ENCODE peak calls at places on chromosomes 13 and 19, in five cellular contexts. B, M, Z, L and I are unnamed samples.

GRCh38 chr13:53151692-53152421 is 123.2 kb downstream of the OLFM4 start:
- DNase-seq in B (peak), M (peak), Z (peak), L (peak), I (peak)

GRCh38 chr13:77222909-77223308 is 104.0 kb downstream of the MYCBP2 start:
- DNase-seq in B (no peak), M (no peak), Z (no peak), L (no peak), I (no peak)

GRCh38 chr13:45934283-45934682 is 82.7 kb upstream of the SIAH3 start:
- DNase-seq in B (no peak), M (no peak), Z (no peak), L (no peak), I (no peak)

GRCh38 chr13:49354719-49355118 is 89.1 kb downstream of the CAB39L start:
- DNase-seq in B (no peak), M (no peak), Z (no peak), L (no peak), I (no peak)

GRCh38 chr19:45791744-45792481 is 732 bp downstream of the DMWD start:
- DNase-seq in B (no peak), M (no peak), Z (no peak), L (no peak), I (no peak)

GRCh38 chr13:74316531-74316930 is 182.3 kb upstream of the KLF12 start:
- DNase-seq in B (no peak), M (no peak), Z (no peak), L (no peak), I (no peak)

GRCh38 chr13:79044415-79044814 is 361.6 kb downstream of the RBM26 start:
- DNase-seq in B (no peak), M (no peak), Z (no peak), L (no peak), I (no peak)

GRCh38 chr19:48745208-48745995 is 1.3 kb downstream of the IZUMO1 start:
- DNase-seq in B (no peak), M (no peak), Z (peak), L (peak), I (peak)

GRCh38 chr19:21841784-21842097 is 5.8 kb upstream of the ZNF43 start:
- DNase-seq in B (no peak), M (no peak), Z (no peak), L (no peak), I (no peak)

GRCh38 chr13:108595416-108596257 is 33.8 kb upstream of the MYO16 start:
- DNase-seq in B (no peak), M (no peak), Z (no peak), L (no peak), I (no peak)

GRCh38 chr19:30430206-30430734 is 58.1 kb downstream of the ZNF536 start:
- DNase-seq in B (no peak), M (no peak), Z (no peak), L (no peak), I (no peak)

GRCh38 chr13:75258159-75258782 is 223.7 kb downstream of the TBC1D4 start:
- DNase-seq in B (no peak), M (peak), Z (no peak), L (peak), I (peak)

GRCh38 chr19:16355293-16356043 is 30.8 kb downstream of the KLF2 start:
- DNase-seq in B (no peak), M (no peak), Z (peak), L (no peak), I (no peak)

GRCh38 chr13:65677906-65678305 is 1552.2 kb downstream of the PCDH9 start:
- DNase-seq in B (no peak), M (peak), Z (no peak), L (peak), I (no peak)

GRCh38 chr13:40667622-40667978 is 1.2 kb upstream of the FOXO1 start:
- DNase-seq in B (no peak), M (no peak), Z (no peak), L (peak), I (no peak)

GRCh38 chr19:42461700-42462324 is 19.1 kb upstream of the CXCL17 start:
- DNase-seq in B (no peak), M (no peak), Z (no peak), L (no peak), I (no peak)

GRCh38 chr19:17079710-17080440 is 4.3 kb downstream of the MYO9B start:
- DNase-seq in B (peak), M (peak), Z (no peak), L (no peak), I (no peak)

GRCh38 chr19:17751912-17752273 is 616 bp downstream of the FCHO1 start:
- DNase-seq in B (peak), M (no peak), Z (no peak), L (no peak), I (no peak)

GRCh38 chr19:42281175-42282035 is 12.4 kb downstream of the CIC start:
- DNase-seq in B (no peak), M (no peak), Z (peak), L (peak), I (no peak)

GRCh38 chr13:50323440-50324070 is 308.3 kb downstream of the KCNRG start:
- DNase-seq in B (no peak), M (peak), Z (no peak), L (no peak), I (no peak)

GRCh38 chr13:19117913-19118739 is 63.5 kb downstream of the TUBA3C start:
- DNase-seq in B (no peak), M (no peak), Z (peak), L (no peak), I (no peak)

GRCh38 chr19:5804516-5805464 is at the start of gene NRTN:
- DNase-seq in B (no peak), M (no peak), Z (peak), L (peak), I (no peak)

GRCh38 chr13:113928701-113929627 is 44.9 kb downstream of the C13orf46 start:
- DNase-seq in B (no peak), M (no peak), Z (no peak), L (no peak), I (no peak)

DNA sequence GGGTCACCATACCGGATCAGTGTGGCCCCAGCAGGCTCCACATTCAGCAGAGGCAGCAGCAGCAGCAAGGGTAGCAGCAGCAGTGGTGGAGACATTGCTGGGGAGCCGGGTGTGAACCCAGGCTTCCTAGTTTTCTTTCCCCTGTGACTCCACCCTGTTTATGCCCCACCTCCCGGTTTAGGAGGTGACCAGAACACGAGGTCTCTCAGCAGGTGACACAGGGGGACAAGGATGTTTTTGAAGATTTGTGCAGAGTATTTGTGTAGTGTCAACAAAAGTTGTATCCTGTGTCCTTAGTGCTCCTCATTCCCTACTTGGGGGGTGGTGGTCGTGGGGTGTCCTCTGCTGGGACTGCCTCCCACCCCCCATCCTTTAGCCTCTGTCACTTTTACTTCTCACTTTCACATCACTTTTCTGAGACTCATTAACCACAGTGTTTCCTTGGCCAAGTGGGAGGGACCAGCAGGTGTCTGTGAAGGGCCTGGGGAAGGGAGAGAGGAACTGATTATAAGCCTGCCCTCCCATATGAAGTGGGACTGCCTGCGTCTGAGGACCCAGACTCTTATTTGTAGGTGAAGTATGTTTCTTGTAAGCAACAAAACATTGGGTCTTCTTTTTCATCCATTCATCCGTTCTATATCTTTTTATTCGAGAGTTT is 15.6 kb upstream of the KCNC3 start:
- DNase-seq in B (peak), M (no peak), Z (no peak), L (no peak), I (no peak)
- TF ChIP-seq POLR2AphosphoS5 in B (peak), M (no peak), Z (no peak), L (no peak), I (no peak)

DNA sequence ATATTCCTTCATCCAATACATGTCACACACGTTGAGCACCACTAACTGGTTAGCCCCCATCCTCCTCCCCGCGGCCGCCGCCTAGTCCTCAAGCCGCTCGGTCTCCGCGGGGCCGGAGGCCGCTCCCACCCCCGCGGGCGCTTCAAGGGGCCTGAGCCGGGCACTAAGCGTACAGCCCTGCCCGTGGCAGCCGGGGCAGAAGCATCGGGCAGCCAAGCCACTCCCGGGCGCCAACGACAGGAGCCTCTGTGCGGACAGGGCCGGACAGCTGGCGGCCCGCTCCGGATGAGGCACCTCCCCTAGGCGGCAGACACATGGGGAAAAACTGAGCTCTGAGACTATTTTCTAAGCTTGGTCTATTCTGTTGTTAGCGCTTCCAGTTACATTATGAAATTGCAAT is 2.8 kb upstream of the ZNF543 start:
- DNase-seq in B (no peak), M (no peak), Z (no peak), L (peak), I (no peak)
- TF ChIP-seq EZH2 in B (no peak), M (no peak), Z (no peak), L (no peak), I (no peak)

GRCh38 chr13:110471833-110472162 is 89.7 kb downstream of the RAB20 start:
- DNase-seq in B (peak), M (no peak), Z (peak), L (no peak), I (no peak)
- TF ChIP-seq POLR2AphosphoS5 in B (peak), M (no peak), Z (no peak), L (no peak), I (no peak)

DNA sequence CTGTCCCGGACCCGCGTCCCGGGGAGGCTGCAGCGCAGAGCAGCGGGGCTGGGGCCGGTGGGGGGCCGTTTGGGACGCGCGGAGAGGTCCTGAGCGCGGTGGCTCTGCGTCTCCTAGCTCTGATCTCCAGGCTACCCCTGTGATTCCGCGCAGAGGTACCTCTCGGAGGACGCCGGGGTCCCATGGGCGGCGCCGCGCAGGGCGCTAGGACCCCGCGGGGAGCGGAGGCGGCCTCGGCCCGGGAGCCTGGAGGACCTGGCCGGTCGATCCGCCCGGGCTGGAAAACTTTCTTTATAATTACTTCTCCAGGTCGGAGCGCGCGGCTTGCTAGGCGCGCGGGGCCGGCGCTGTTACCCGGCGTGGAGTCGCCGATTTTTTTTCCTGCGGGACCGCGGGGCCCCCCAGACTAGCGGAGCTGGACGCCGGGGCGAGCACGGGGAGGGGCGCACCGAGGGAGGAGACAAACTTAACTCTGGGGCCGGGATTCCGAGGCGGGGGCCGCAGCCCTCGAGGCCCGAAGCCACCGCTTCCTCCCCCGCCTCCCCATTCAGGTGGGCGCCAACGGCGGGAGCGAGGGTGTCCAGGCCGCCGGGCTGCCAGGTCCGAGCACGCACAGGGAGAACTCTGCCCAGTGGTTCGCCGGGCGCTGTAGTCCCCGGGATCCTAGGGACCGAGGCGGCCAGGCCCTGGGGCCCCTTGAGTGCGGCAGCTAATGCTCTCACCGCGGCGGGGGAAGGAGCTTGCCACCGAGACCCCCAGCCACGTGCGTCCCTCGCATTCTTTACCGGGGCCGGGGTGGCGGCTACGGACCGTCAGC is 848 bp upstream of the CEBPA start:
- DNase-seq in B (no peak), M (no peak), Z (no peak), L (peak), I (no peak)
- TF ChIP-seq EZH2 in B (no peak), M (no peak), Z (no peak), L (no peak), I (no peak)

GRCh38 chr19:15111758-15112157 is 4.6 kb downstream of the SYDE1 start:
- DNase-seq in B (no peak), M (no peak), Z (no peak), L (no peak), I (no peak)

GRCh38 chr19:15110418-15110815 is 3.2 kb downstream of the SYDE1 start:
- DNase-seq in B (no peak), M (no peak), Z (no peak), L (no peak), I (no peak)

GRCh38 chr19:15114153-15114540 is 6.9 kb downstream of the SYDE1 start:
- DNase-seq in B (no peak), M (no peak), Z (no peak), L (no peak), I (no peak)

GRCh38 chr19:15113245-15114152 is 6.3 kb downstream of the SYDE1 start:
- DNase-seq in B (no peak), M (no peak), Z (no peak), L (peak), I (no peak)

DNA sequence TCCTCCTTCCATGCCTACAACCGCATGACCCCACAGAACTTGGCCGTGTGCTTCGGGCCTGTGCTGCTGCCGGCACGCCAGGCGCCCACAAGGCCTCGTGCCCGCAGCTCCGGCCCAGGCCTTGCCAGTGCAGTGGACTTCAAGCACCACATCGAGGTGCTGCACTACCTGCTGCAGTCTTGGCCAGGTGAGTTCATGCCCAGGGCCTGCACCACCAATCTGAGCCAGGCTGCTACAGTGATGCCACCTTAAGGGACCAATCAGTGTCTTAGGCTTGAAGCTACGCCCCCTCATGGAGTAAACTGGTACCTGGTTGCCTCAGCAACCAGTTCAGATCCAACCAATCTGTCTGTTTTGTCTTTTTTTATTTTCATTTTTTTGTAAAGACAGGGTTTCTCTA is 5.2 kb downstream of the SYDE1 start:
- DNase-seq in B (no peak), M (peak), Z (peak), L (peak), I (no peak)
- TF ChIP-seq POLR2AphosphoS5 in B (no peak), M (no peak), Z (no peak), L (no peak), I (no peak)

GRCh38 chr13:25018729-25019115 is 77.2 kb upstream of the PABPC3 start:
- DNase-seq in B (no peak), M (no peak), Z (no peak), L (peak), I (no peak)
- TF ChIP-seq EZH2 in B (no peak), M (no peak), Z (no peak), L (no peak), I (no peak)

DNA sequence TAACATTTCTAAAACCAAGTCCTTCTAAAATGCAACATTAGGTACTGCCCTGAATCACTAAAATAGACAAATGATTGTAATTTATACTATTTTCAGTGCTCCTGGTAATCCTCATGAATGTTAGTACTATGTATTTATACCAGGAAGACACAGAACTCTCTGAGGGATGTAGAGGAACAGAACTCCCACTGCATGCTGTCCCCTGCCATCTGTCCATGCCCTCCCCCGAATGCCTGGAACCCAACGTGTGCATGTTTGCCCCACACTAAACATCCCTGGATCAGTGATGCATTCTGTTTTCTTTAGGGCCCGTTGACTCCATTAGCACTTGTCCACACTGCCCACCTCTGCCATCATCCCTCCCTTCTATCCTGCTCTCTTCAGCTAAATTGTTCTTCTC is 26.5 kb downstream of the ENOX1 start:
- DNase-seq in B (no peak), M (no peak), Z (no peak), L (no peak), I (no peak)
- TF ChIP-seq POLR2AphosphoS5 in B (no peak), M (no peak), Z (no peak), L (no peak), I (no peak)

GRCh38 chr13:112105244-112105681 is 38.3 kb downstream of the SOX1 start:
- DNase-seq in B (no peak), M (no peak), Z (no peak), L (peak), I (no peak)
- TF ChIP-seq EZH2 in B (no peak), M (no peak), Z (no peak), L (peak), I (no peak)

GRCh38 chr13:98004107-98004506 is 50.6 kb downstream of the IPO5 start:
- DNase-seq in B (no peak), M (no peak), Z (no peak), L (no peak), I (no peak)
- TF ChIP-seq POLR2AphosphoS5 in B (no peak), M (no peak), Z (no peak), L (no peak), I (no peak)

GRCh38 chr19:2080336-2080988 is 15.7 kb downstream of the MOB3A start:
- DNase-seq in B (no peak), M (no peak), Z (no peak), L (no peak), I (no peak)
- TF ChIP-seq EZH2 in B (no peak), M (no peak), Z (no peak), L (no peak), I (no peak)